ENCODE peak calls at places on chromosomes 4 and X, in four cellular contexts. D is psoas muscle, S is ascending aorta, U is fibroblast of lung. G is an unnamed sample.

GRCh38 chr4:1539859-1540600 is 133.8 kb upstream of the NKX1-1 start:
- DNase-seq in D (peak; percentile 40), S (no peak), U (no peak), G (no peak)

GRCh38 chr4:119130365-119131065 is 5.1 kb upstream of the MYOZ2 start:
- DNase-seq in D (no peak), S (no peak), U (peak; percentile 79), G (no peak)

GRCh38 chr4:177064724-177065394 is 244.8 kb upstream of the NEIL3 start:
- DNase-seq in D (no peak), S (no peak), U (no peak), G (no peak)

GRCh38 chr4:1981251-1982055 is 27.3 kb downstream of the NELFA start:
- DNase-seq in D (peak; percentile 49), S (peak; percentile 58), U (peak; percentile 19), G (peak; percentile 6)

GRCh38 chr4:47368211-47368610 is 95.3 kb downstream of the COMMD8 start:
- DNase-seq in D (no peak), S (no peak), U (no peak), G (no peak)

GRCh38 chrX:69182818-69183375 is 17.6 kb upstream of the PJA1 start:
- DNase-seq in D (no peak), S (no peak), U (no peak), G (no peak)

GRCh38 chrX:69320116-69320515 is 154.9 kb upstream of the PJA1 start:
- DNase-seq in D (no peak), S (no peak), U (no peak), G (no peak)

GRCh38 chr4:166323250-166323649 is 450.2 kb downstream of the TLL1 start:
- DNase-seq in D (no peak), S (no peak), U (no peak), G (no peak)

GRCh38 chr4:88616275-88616996 is 24.2 kb downstream of the HERC3 start:
- DNase-seq in D (peak; percentile 62), S (no peak), U (peak; percentile 87), G (peak; percentile 71)

GRCh38 chr4:26081795-26082498 is 167.9 kb downstream of the SMIM20 start:
- DNase-seq in D (no peak), S (no peak), U (peak; percentile 74), G (peak; percentile 79)

GRCh38 chrX:17441965-17442364 is 67.0 kb downstream of the NHS start:
- DNase-seq in D (no peak), S (no peak), U (peak; percentile 39), G (peak; percentile 3)

GRCh38 chr4:2059034-2059725 is at the start of gene NAT8L:
- DNase-seq in D (peak; percentile 69), S (no peak), U (no peak), G (peak; percentile 60)

GRCh38 chrX:19840899-19841648 is 46.3 kb downstream of the SH3KBP1 start:
- DNase-seq in D (no peak), S (no peak), U (no peak), G (no peak)

GRCh38 chr4:100778431-100778830 is 260.6 kb upstream of the EMCN start:
- DNase-seq in D (no peak), S (no peak), U (no peak), G (no peak)

GRCh38 chr4:115279300-115279699 is 165.9 kb upstream of the NDST4 start:
- DNase-seq in D (no peak), S (no peak), U (no peak), G (no peak)

GRCh38 chr4:151665442-151666127 is 95.2 kb downstream of the GATB start:
- DNase-seq in D (no peak), S (no peak), U (no peak), G (no peak)

DNA sequence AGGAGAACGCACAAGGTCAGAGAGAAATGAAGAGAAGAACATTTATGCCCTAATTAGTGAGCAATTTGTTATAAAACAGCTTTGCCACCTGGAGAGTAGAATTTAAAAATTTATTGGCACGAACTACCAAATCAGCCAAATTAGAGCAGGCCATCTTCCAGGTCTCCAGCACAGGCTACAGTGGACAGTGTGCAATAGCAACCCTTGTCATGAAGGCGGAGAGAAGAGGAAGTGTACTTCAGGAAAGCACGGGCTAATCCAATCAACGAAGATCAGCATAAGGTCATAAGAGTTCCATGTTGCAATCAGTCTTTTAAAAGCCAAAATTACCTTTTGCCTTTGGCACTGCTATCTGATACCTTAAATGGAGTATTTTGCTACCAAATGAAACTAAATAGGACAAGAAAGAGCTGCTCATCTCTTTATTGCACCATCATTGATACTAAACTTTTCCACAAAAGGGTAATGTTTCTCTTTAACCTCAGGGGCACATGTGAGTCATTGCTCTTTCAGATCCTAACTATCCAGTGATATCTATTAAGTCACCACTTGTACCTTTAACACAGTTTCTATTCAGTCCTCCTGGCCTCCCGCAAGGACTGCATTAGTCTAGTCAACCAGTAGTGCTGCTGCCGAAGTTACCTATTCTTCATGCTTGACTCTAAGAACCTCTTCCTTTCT is 19.9 kb downstream of the ANK2 start:
- DNase-seq in D (no peak), S (no peak), U (peak; percentile 14), G (peak; percentile 29)
- H3K4me3 ChIP-seq in D (no peak overlapping the region), S (no peak overlapping the region), U (no peak overlapping the region), G (peak overlapping the region; percentile 49)

GRCh38 chr4:78293841-78294301 is 236.7 kb downstream of the FRAS1 start:
- DNase-seq in D (no peak), S (no peak), U (peak; percentile 88), G (peak; percentile 87)

GRCh38 chr4:78296261-78296660 is 239.1 kb downstream of the FRAS1 start:
- DNase-seq in D (no peak), S (no peak), U (no peak), G (no peak)

GRCh38 chr4:78291277-78291676 is 234.2 kb downstream of the FRAS1 start:
- DNase-seq in D (no peak), S (no peak), U (no peak), G (no peak)

GRCh38 chr4:78292336-78292735 is 235.2 kb downstream of the FRAS1 start:
- DNase-seq in D (no peak), S (no peak), U (no peak), G (no peak)

DNA sequence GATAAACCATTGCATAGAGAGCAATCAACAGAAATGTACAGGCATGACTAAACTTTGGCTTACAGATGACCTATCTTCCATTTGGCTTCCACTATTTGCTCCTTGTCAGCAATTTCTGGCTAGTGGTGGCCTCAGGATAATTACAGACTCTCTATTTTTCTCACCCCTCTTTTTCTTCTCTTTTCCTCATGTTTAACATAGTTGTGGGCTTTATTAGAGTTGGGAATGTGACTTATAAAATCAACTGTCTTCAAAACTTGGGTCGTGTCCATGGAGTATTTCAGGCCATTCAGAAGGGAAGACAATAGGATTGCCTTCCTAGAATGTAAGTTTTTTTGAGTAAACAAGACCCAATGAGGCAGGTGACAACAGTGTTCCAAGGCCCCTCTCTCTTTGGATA is 236.2 kb downstream of the FRAS1 start:
- DNase-seq in D (no peak), S (no peak), U (peak; percentile 63), G (peak; percentile 47)
- H3K4me1 ChIP-seq in D (peaks cover 6% of the 10 kb centered on the region), S (no peaks in the 10 kb centered on the region), U (peaks cover 4% of the 10 kb centered on the region), G (peaks cover 55% of the 10 kb centered on the region)

GRCh38 chrX:636971-637659 is 6.5 kb downstream of the SHOX start:
- DNase-seq in D (no peak), S (peak; percentile 15), U (no peak), G (no peak)
- H3K27me3 ChIP-seq in D (peaks cover 29% of the 10 kb centered on the region), S (peaks cover 6% of the 10 kb centered on the region), U (no peaks in the 10 kb centered on the region), G (peaks cover 48% of the 10 kb centered on the region)

GRCh38 chr4:71254451-71255012 is 84.3 kb upstream of the SLC4A4 start:
- DNase-seq in D (no peak), S (no peak), U (peak; percentile 21), G (no peak)
- H3K4me3 ChIP-seq in D (no peak overlapping the region), S (no peak overlapping the region), U (no peak overlapping the region), G (peak overlapping the region; percentile 35)

GRCh38 chr4:11098461-11098860 is 330.2 kb downstream of the HS3ST1 start:
- DNase-seq in D (no peak), S (no peak), U (no peak), G (no peak)
- H3K4me1 ChIP-seq in D (no peaks in the 10 kb centered on the region), S (no peaks in the 10 kb centered on the region), U (no peaks in the 10 kb centered on the region), G (no peaks in the 10 kb centered on the region)

GRCh38 chr4:84800256-84800655 is 166.2 kb downstream of the WDFY3 start:
- DNase-seq in D (no peak), S (no peak), U (no peak), G (no peak)
- H3K27me3 ChIP-seq in D (no peaks in the 10 kb centered on the region), S (no peaks in the 10 kb centered on the region), U (no peaks in the 10 kb centered on the region), G (no peaks in the 10 kb centered on the region)

DNA sequence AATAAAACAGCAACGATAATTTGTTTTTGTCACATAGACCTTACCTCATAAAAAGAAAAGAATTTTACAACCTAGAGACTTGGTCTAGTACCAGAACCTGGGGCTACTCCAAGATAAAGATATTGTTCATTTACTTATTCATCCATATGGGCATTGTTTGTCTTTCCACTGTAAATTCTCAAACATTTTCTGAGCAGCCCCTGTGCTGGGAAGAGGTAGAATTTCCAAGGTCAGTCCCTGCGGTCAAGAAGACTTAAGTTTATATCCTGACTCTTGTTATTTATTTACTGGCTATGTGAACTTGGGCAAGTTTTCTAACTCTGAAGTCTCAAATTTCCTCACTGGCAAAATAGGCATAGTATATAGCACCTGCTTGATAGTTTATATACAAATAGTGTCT is 222.0 kb upstream of the TAPT1 start:
- DNase-seq in D (no peak), S (no peak), U (no peak), G (no peak)
- H3K4me3 ChIP-seq in D (no peak overlapping the region), S (no peak overlapping the region), U (no peak overlapping the region), G (no peak overlapping the region)

GRCh38 chr4:85603437-85604336 is 128.7 kb downstream of the ARHGAP24 start:
- DNase-seq in D (no peak), S (no peak), U (peak; percentile 62), G (peak; percentile 13)
- H3K4me1 ChIP-seq in D (no peaks in the 10 kb centered on the region), S (no peaks in the 10 kb centered on the region), U (no peaks in the 10 kb centered on the region), G (no peaks in the 10 kb centered on the region)

DNA sequence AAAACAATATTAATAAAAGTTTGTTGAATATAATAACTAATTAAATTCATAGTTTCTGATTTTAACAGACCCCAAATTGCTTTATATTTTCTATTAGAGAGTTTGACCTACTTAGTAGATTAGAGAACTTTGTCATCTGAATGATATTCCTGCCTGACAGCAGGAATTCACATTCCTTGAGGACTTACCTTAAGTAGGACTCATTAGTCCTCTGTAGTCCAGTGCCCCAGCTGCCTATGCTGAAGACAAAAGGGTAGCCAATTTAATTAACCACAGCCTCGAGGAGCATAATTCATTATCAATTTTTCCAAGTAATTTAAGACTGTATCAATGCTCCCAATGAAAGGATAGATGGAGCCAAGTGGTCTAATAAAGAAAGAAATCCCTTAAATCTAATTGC is 1405.0 kb upstream of the IGFBP7 start:
- DNase-seq in D (no peak), S (no peak), U (no peak), G (no peak)
- H3K27me3 ChIP-seq in D (no peaks in the 10 kb centered on the region), S (no peaks in the 10 kb centered on the region), U (no peaks in the 10 kb centered on the region), G (no peaks in the 10 kb centered on the region)

DNA sequence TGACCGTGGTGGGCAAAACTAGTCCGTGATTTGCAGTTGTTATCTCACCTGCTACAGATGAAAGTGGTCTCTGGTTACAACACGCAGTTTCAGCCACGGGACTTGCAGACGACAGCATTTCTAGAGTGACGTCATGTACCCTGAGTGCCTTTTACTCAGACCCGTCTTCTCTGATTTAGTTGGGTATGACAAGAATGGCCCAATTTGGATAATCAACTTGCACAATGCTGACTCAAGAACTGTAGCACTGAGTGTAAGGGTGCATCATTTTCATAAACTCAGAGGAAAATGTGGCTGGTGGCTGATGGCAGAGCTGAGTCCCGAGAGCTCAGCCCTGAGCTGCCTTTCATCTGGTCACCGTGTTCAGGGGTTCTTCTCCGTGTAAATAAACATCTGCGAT is 281.4 kb upstream of the FRG1 start:
- DNase-seq in D (no peak), S (no peak), U (no peak), G (no peak)
- H3K4me3 ChIP-seq in D (no peak overlapping the region), S (no peak overlapping the region), U (no peak overlapping the region), G (no peak overlapping the region)